ENCODE peak calls at places on chromosomes 13 and 19, in ten cellular contexts. N is spleen, R is heart right ventricle, H is Panc1, X is WTC11, P is adrenal gland, Z is AG09319, Q is psoas muscle, T is transverse colon, F is tibial nerve. E is an unnamed sample.

GRCh38 chr19:46297700-46298476 is 1.0 kb downstream of the HIF3A start:
- DNase-seq in N (no peak), R (peak), H (no peak), X (peak), P (peak), Z (no peak), Q (peak), T (peak), F (peak), E (no peak)

GRCh38 chr13:98879965-98880364 is 97.9 kb downstream of the DOCK9 start:
- DNase-seq in N (no peak), R (no peak), H (no peak), X (no peak), P (no peak), Z (no peak), Q (peak), T (no peak), F (no peak), E (no peak)

GRCh38 chr19:48779636-48780035 is 24.3 kb downstream of the FGF21 start:
- DNase-seq in N (no peak), R (no peak), H (no peak), X (no peak), P (no peak), Z (no peak), Q (no peak), T (no peak), F (no peak), E (no peak)

GRCh38 chr13:113001251-113002140 is 32.5 kb downstream of the MCF2L start:
- DNase-seq in N (no peak), R (no peak), H (no peak), X (no peak), P (no peak), Z (no peak), Q (no peak), T (peak), F (no peak), E (peak)

GRCh38 chr19:621819-622218 is 11.5 kb downstream of the POLRMT start:
- DNase-seq in N (peak), R (no peak), H (no peak), X (no peak), P (no peak), Z (no peak), Q (no peak), T (no peak), F (no peak), E (no peak)

GRCh38 chr19:459724-460511 is 915 bp downstream of the SHC2 start:
- DNase-seq in N (no peak), R (peak), H (no peak), X (peak), P (peak), Z (no peak), Q (peak), T (peak), F (peak), E (peak)

GRCh38 chr19:47157455-47158321 is 27.1 kb downstream of the SAE1 start:
- DNase-seq in N (peak), R (peak), H (no peak), X (peak), P (peak), Z (no peak), Q (peak), T (peak), F (peak), E (no peak)

GRCh38 chr13:71169125-71169524 is 697.9 kb downstream of the DACH1 start:
- DNase-seq in N (no peak), R (no peak), H (no peak), X (no peak), P (no peak), Z (no peak), Q (no peak), T (no peak), F (no peak), E (no peak)

GRCh38 chr13:79081942-79082341 is 324.1 kb downstream of the RBM26 start:
- DNase-seq in N (no peak), R (no peak), H (no peak), X (no peak), P (no peak), Z (no peak), Q (no peak), T (no peak), F (no peak), E (no peak)

GRCh38 chr19:40872209-40872608 is 9.8 kb downstream of the CYP2A7 start:
- DNase-seq in N (no peak), R (no peak), H (no peak), X (no peak), P (no peak), Z (no peak), Q (no peak), T (no peak), F (no peak), E (no peak)

GRCh38 chr13:35796627-35797026 is 320.1 kb upstream of the MAB21L1 start:
- DNase-seq in N (no peak), R (no peak), H (no peak), X (no peak), P (no peak), Z (no peak), Q (no peak), T (no peak), F (no peak), E (no peak)

GRCh38 chr19:58387338-58388174 is 487 bp downstream of the RPS5 start:
- DNase-seq in N (peak), R (no peak), H (no peak), X (no peak), P (no peak), Z (no peak), Q (no peak), T (no peak), F (no peak), E (no peak)

GRCh38 chr19:40888191-40888590 is 6.2 kb upstream of the CYP2A7 start:
- DNase-seq in N (no peak), R (no peak), H (no peak), X (no peak), P (no peak), Z (no peak), Q (no peak), T (no peak), F (no peak), E (no peak)

GRCh38 chr13:24682353-24682752 is 2.1 kb downstream of the ATP12A start:
- DNase-seq in N (no peak), R (no peak), H (no peak), X (no peak), P (no peak), Z (no peak), Q (no peak), T (no peak), F (no peak), E (no peak)

GRCh38 chr19:35539314-35539713 is 6.1 kb downstream of the GAPDHS start:
- DNase-seq in N (no peak), R (no peak), H (no peak), X (no peak), P (no peak), Z (no peak), Q (no peak), T (no peak), F (no peak), E (no peak)

GRCh38 chr13:112103971-112104872 is 37.3 kb downstream of the SOX1 start:
- DNase-seq in N (no peak), R (no peak), H (no peak), X (peak), P (no peak), Z (no peak), Q (no peak), T (no peak), F (no peak), E (no peak)

GRCh38 chr19:47284324-47284899 is 9.7 kb downstream of the INAFM1 start:
- DNase-seq in N (no peak), R (no peak), H (peak), X (no peak), P (no peak), Z (no peak), Q (no peak), T (no peak), F (peak), E (no peak)

GRCh38 chr19:18683955-18684641 is 618 bp downstream of the CRTC1 start:
- DNase-seq in N (no peak), R (no peak), H (no peak), X (no peak), P (no peak), Z (no peak), Q (no peak), T (no peak), F (no peak), E (no peak)

GRCh38 chr13:44359983-44360375 is 13.6 kb upstream of the SERP2 start:
- DNase-seq in N (no peak), R (no peak), H (no peak), X (no peak), P (no peak), Z (no peak), Q (no peak), T (no peak), F (no peak), E (no peak)

GRCh38 chr13:110546389-110546788 is 15.1 kb downstream of the RAB20 start:
- DNase-seq in N (peak), R (no peak), H (no peak), X (no peak), P (no peak), Z (no peak), Q (no peak), T (no peak), F (no peak), E (no peak)

GRCh38 chr13:110549795-110550160 is 11.7 kb downstream of the RAB20 start:
- DNase-seq in N (peak), R (no peak), H (no peak), X (no peak), P (no peak), Z (no peak), Q (no peak), T (no peak), F (no peak), E (no peak)

GRCh38 chr13:110546933-110547332 is 14.6 kb downstream of the RAB20 start:
- DNase-seq in N (peak), R (peak), H (no peak), X (no peak), P (peak), Z (no peak), Q (peak), T (peak), F (peak), E (no peak)

GRCh38 chr13:110551284-110551683 is 10.2 kb downstream of the RAB20 start:
- DNase-seq in N (peak), R (no peak), H (no peak), X (no peak), P (no peak), Z (no peak), Q (no peak), T (no peak), F (no peak), E (no peak)

DNA sequence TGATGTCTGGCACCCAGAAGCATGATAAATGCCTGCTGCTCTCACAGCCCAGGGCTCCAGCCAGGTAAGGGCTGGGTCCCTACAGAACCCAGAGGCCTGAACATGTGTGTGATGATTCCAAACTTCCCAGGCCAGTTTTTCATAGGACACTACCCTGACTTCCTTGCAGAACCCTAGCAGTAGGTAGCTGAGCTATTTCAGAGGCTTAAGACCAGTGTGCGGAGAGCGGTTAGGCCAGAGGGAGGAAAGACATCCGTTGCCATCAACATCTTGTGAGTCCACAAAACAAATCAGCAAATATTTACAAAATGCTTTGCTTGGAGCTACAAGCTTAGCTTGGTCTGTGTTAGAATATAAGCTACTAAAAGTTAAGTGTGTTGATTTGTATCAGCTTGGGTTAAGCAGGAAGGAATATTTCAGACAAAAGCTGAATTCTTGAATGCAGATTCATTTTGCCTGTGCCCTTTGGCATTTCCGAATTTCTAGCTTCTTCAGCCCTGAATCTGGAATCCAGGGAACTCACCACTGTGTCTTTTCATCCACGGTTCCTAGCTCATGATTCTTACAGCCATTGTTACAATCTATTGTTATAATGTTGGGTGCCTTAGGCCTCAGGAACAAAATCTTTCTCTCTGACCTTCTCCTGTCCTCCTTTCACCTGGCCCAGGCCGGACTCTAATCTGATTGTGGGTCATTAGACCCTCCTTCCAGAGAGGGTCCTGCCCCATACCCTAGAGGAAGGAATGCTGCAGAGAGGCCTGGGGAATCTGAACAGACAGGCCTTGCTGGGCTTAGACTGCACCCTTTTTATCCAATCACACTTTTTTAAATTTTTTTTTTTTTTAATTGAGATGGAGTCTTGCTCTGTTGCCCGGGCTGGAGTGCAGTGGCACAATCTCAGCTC is 12.4 kb downstream of the RAB20 start:
- DNase-seq in N (peak), R (no peak), H (no peak), X (no peak), P (no peak), Z (no peak), Q (no peak), T (no peak), F (no peak), E (no peak)
- TF ChIP-seq CTCF in N (no peak), R (no peak), H (no peak), X (no peak), P (no peak), Z (no peak), Q (no peak), T (no peak), F (no peak), E (no peak)

GRCh38 chr19:23404676-23405075 is 9.4 kb upstream of the ZNF91 start:
- DNase-seq in N (no peak), R (no peak), H (no peak), X (no peak), P (no peak), Z (no peak), Q (no peak), T (no peak), F (no peak), E (no peak)

GRCh38 chr19:23401086-23401485 is 5.8 kb upstream of the ZNF91 start:
- DNase-seq in N (no peak), R (no peak), H (no peak), X (no peak), P (no peak), Z (no peak), Q (no peak), T (no peak), F (no peak), E (no peak)

GRCh38 chr19:23402388-23402787 is 7.1 kb upstream of the ZNF91 start:
- DNase-seq in N (no peak), R (no peak), H (no peak), X (no peak), P (no peak), Z (no peak), Q (no peak), T (no peak), F (no peak), E (no peak)

GRCh38 chr19:23403024-23403423 is 7.8 kb upstream of the ZNF91 start:
- DNase-seq in N (no peak), R (no peak), H (no peak), X (no peak), P (no peak), Z (no peak), Q (no peak), T (no peak), F (no peak), E (no peak)

GRCh38 chr19:23403581-23404324 is 8.5 kb upstream of the ZNF91 start:
- DNase-seq in N (no peak), R (no peak), H (no peak), X (no peak), P (no peak), Z (no peak), Q (no peak), T (peak), F (no peak), E (no peak)
- TF ChIP-seq CTCF in N (no peak), R (no peak), H (no peak), X (no peak), P (no peak), Z (no peak), Q (no peak), T (peak), F (no peak), E (no peak)

GRCh38 chr13:51158365-51158764 is 47.3 kb upstream of the C13orf42 start:
- DNase-seq in N (no peak), R (no peak), H (no peak), X (no peak), P (no peak), Z (no peak), Q (no peak), T (no peak), F (no peak), E (no peak)
- TF ChIP-seq CTCF in N (no peak), R (no peak), H (no peak), X (no peak), P (no peak), Z (no peak), Q (no peak), T (no peak), F (no peak), E (no peak)

DNA sequence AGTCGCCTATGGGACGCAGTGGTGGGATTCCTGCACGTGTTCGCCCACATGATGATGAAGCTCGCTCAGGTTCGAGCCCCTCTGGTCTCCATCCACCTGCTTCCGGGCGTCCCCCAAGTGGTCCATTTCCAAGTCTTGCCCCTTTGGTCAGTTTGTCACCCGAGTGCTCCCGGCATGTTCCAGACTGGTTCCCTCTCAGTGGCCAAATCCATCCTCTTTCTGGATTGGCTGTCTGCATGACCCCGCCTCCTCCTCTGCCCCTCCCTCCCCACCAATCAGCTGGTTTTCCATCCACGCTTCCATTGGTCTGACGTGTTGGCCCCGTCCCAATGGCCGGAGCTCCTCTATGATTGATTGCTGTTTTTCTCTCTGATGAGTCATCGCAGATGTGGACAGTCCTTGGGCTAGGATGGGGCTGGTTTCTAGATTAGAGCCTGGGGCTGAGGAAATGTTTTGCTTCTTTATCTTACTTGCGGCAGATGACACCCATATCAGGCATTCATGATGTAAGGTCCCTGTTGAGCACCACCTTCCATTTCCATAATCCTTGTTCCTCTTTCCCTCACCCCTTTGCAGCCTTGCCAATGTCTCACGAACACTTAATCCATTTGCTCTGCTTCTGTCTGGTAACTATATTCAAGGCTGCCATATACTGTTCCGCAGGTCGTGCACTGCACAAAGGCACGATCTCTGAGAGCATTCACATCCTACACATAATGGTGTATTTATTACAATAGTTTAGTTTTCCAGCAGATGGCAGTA is 73.8 kb downstream of the MAP4K1 start:
- DNase-seq in N (no peak), R (peak), H (peak), X (peak), P (peak), Z (peak), Q (peak), T (peak), F (peak), E (no peak)
- TF ChIP-seq CTCF in N (peak), R (peak), H (no peak), X (no peak), P (peak), Z (no peak), Q (peak), T (peak), F (peak), E (no peak)

DNA sequence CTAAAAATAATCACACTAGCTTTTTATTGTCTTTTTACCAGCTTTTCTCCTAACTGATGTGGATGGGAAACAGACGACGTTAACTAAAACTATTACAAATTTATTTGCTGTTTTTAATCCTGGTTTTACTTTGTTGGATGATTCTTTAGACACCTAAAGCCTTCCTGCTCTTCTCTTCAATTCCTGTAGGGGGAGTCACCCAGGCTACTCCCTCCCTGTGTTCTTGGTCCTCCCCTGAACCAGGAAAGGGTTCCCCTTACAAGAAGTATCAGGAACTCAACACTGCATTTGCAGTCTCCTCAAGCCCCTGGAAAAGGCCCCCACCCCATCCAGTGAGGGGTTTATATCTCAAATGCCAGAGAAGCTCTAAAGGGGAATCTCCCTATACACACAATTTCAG is 206.1 kb downstream of the SUCLA2 start:
- DNase-seq in N (no peak), R (no peak), H (no peak), X (no peak), P (no peak), Z (no peak), Q (no peak), T (no peak), F (no peak), E (no peak)
- TF ChIP-seq CTCF in N (no peak), R (no peak), H (peak), X (peak), P (peak), Z (peak), Q (no peak), T (no peak), F (no peak), E (peak)

GRCh38 chr19:42292963-42293362 is 9.0 kb upstream of the PRR19 start:
- DNase-seq in N (no peak), R (no peak), H (no peak), X (no peak), P (no peak), Z (no peak), Q (peak), T (no peak), F (no peak), E (no peak)

GRCh38 chr19:42293966-42294365 is 8.0 kb upstream of the PRR19 start:
- DNase-seq in N (no peak), R (no peak), H (no peak), X (no peak), P (no peak), Z (no peak), Q (peak), T (no peak), F (no peak), E (no peak)

GRCh38 chr19:42292042-42292960 is 9.6 kb upstream of the PRR19 start:
- DNase-seq in N (no peak), R (no peak), H (no peak), X (no peak), P (no peak), Z (no peak), Q (peak), T (peak), F (no peak), E (no peak)

GRCh38 chr19:42294471-42295137 is 7.3 kb upstream of the PRR19 start:
- DNase-seq in N (no peak), R (no peak), H (no peak), X (no peak), P (no peak), Z (no peak), Q (peak), T (no peak), F (no peak), E (no peak)

GRCh38 chr19:42293539-42293938 is 8.4 kb upstream of the PRR19 start:
- DNase-seq in N (no peak), R (no peak), H (no peak), X (peak), P (no peak), Z (no peak), Q (peak), T (no peak), F (no peak), E (no peak)
- TF ChIP-seq CTCF in N (no peak), R (no peak), H (peak), X (no peak), P (no peak), Z (no peak), Q (no peak), T (no peak), F (no peak), E (no peak)

E was measured in mesothelial cell of epicardium.